ENCODE peak calls at places on chromosomes 5 and 9, in ten cellular contexts. I is SK-N-SH, C is psoas muscle, U is HepG2, F is PC-3, J is AG09309, V is colonic mucosa, W is HFF-Myc, O is heart right ventricle, R is cardiac muscle cell. N is an unnamed sample.
A peak's percentile ranks its signal among the peaks of the same experiment; 100 is the strongest.

GRCh38 chr5:66969963-66970362 is 226.6 kb downstream of the CD180 start:
- DNase-seq in J (no peak), V (no peak), I (no peak), O (peak; percentile 20), R (no peak), W (no peak), U (no peak), F (no peak), C (no peak), N (no peak)

GRCh38 chr5:33834334-33834733 is 57.5 kb downstream of the ADAMTS12 start:
- DNase-seq in U (no peak), V (no peak), W (no peak), F (no peak), I (no peak), O (no peak), R (peak; percentile 77), C (no peak), J (no peak), N (no peak)

GRCh38 chr9:92140074-92140753 is 25.0 kb upstream of the SPTLC1 start:
- DNase-seq in V (peak; percentile 68), C (peak; percentile 88), F (peak; percentile 73), U (peak; percentile 67), R (peak; percentile 79), W (no peak), I (peak; percentile 86), O (peak; percentile 78), J (no peak), N (no peak)

GRCh38 chr5:133251296-133252132 is 199.7 kb downstream of the HSPA4 start:
- DNase-seq in R (no peak), F (peak; percentile 59), I (no peak), V (no peak), J (no peak), O (no peak), C (no peak), W (no peak), U (peak; percentile 37), N (no peak)

GRCh38 chr9:112378441-112379176 is 1.3 kb upstream of the HSDL2 start:
- DNase-seq in V (peak; percentile 51), U (no peak), C (peak; percentile 53), W (no peak), I (no peak), F (peak; percentile 38), R (no peak), O (peak; percentile 18), J (no peak), N (no peak)

GRCh38 chr9:21764736-21765245 is 37.6 kb upstream of the MTAP start:
- DNase-seq in W (no peak), J (no peak), I (no peak), V (no peak), U (peak; percentile 1), F (no peak), O (no peak), R (peak; percentile 60), C (no peak), N (no peak)

GRCh38 chr5:32542216-32543059 is 42.9 kb upstream of the SUB1 start:
- DNase-seq in O (no peak), F (peak; percentile 76), J (no peak), W (no peak), R (peak; percentile 56), V (no peak), C (no peak), U (no peak), I (no peak), N (no peak)

GRCh38 chr5:145446412-145446811 is 388.7 kb downstream of the PRELID2 start:
- DNase-seq in I (no peak), R (no peak), W (no peak), O (no peak), V (no peak), F (no peak), C (no peak), J (no peak), U (no peak), N (no peak)

GRCh38 chr9:129291041-129291501 is 113.0 kb upstream of the IER5L start:
- DNase-seq in J (no peak), O (no peak), V (no peak), W (no peak), U (no peak), I (no peak), F (no peak), R (no peak), C (peak; percentile 30), N (no peak)

GRCh38 chr9:34628656-34629491 is at the start of gene ARID3C:
- DNase-seq in C (no peak), O (no peak), V (no peak), J (no peak), I (peak; percentile 84), W (no peak), U (no peak), R (peak; percentile 15), F (peak; percentile 28), N (no peak)

GRCh38 chr5:125412051-125412560 is 665.7 kb upstream of the ZNF608 start:
- DNase-seq in O (no peak), F (peak; percentile 64), W (peak; percentile 25), V (peak; percentile 45), U (no peak), I (no peak), J (no peak), R (peak; percentile 42), C (no peak), N (no peak)

GRCh38 chr9:81394816-81395215 is 294.5 kb downstream of the TLE1 start:
- DNase-seq in V (no peak), O (no peak), F (no peak), C (no peak), U (no peak), I (peak; percentile 10), R (no peak), W (no peak), J (no peak), N (no peak)

GRCh38 chr9:3479516-3480352 is 46.1 kb downstream of the RFX3 start:
- DNase-seq in U (no peak), I (no peak), V (no peak), O (no peak), F (no peak), J (no peak), R (no peak), C (no peak), W (no peak), N (no peak)

GRCh38 chr9:3477236-3477834 is 48.5 kb downstream of the RFX3 start:
- DNase-seq in J (no peak), W (no peak), U (no peak), I (no peak), V (no peak), C (no peak), F (no peak), R (no peak), O (no peak), N (no peak)

GRCh38 chr9:3478549-3478953 is 47.2 kb downstream of the RFX3 start:
- DNase-seq in V (no peak), F (peak; percentile 27), O (no peak), I (no peak), C (no peak), U (peak; percentile 9), R (peak; percentile 61), J (no peak), W (no peak), N (no peak)

GRCh38 chr9:3482578-3482977 is 43.2 kb downstream of the RFX3 start:
- DNase-seq in V (no peak), F (no peak), C (no peak), W (no peak), I (no peak), U (no peak), R (no peak), J (no peak), O (no peak), N (no peak)

DNA sequence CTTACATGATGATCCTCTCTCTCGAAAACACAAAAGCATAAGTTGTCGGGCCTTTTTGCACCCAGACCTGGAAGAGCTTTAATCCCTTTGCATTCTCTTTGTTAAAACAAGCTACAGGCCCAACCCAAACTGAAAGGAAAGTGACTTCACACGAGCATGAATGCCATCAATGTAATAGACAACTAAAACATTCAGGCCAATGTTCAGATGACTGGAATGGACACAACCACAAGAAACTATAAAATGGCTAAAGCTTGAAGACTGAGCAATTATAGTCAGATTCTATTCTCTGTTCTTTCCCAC is 45.5 kb downstream of the RFX3 start:
- DNase-seq in U (no peak), C (no peak), I (no peak), F (no peak), W (no peak), J (no peak), R (no peak), V (no peak), O (no peak), N (no peak)
- TF ChIP-seq CTCF in U (no peak), C (no peak), I (no peak), F (no peak), W (no peak), J (no peak), R (no peak), V (no peak), O (no peak), N (no peak)

DNA sequence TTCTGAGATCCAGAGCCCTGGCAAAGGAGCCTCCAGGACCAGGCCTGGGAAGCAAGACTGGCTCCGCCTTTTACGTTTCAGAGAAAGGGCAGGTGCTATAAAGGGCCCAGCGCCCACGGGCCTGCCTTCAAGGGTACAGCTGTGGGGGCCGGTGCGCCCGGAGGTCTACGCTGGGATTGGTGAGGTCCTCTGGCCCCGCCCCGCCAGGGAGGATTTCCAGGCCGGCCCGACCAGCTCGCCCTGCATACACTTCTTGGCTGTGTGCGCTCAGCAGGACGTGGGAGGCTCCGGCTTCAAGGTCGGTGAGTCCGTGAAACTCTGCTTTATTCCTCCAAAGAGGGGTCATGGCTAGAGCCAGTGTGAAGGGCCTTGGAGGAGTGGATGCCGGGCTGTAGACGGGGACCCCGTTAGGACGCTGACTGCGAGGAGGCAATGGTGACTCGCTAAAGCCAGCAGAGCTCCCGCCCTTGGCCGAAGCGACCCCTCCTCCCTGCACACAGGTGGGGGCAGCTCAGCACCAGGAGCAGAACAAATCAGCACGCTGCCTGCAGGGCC is at the start of gene CKMT2:
- DNase-seq in J (no peak), I (no peak), F (no peak), C (peak; percentile 94), U (peak; percentile 33), V (peak; percentile 65), W (no peak), R (peak; percentile 74), O (peak; percentile 88), N (no peak)
- H3K4me3 ChIP-seq in J (no peak within 1 kb of the TSS), I (no peak within 1 kb of the TSS), F (no peak within 1 kb of the TSS), C (peak within 1 kb of the TSS; percentile 78), U (peak within 1 kb of the TSS; percentile 53), V (peak within 1 kb of the TSS; percentile 16), W (no peak within 1 kb of the TSS), R (peak within 1 kb of the TSS; percentile 22), O (peak within 1 kb of the TSS; percentile 60), N (peak within 1 kb of the TSS; percentile 57)

DNA sequence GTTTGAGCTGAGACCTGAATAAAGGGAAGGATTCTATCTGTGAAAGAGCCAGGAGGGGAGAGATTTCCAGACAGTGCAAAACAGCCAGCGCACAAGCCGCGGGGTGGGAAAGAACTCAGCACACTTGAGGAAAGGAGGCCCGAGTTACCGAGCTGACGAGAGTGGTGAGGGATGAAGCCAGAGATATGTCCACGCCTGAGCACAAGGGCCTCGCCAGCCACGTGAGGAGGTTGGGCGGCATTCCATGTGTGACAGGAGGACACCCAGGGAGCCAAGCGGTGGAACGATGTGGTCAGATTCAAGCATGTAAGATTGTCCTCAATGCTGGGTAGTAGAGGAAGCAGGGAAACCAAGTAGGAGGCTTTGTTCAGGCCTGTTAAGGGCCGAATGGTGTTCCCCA is 17.0 kb upstream of the SFXN1 start:
- DNase-seq in I (no peak), U (no peak), V (no peak), O (peak; percentile 33), J (no peak), C (no peak), F (no peak), R (no peak), W (no peak), N (no peak)
- TF ChIP-seq CTCF in I (no peak), U (no peak), V (no peak), O (no peak), J (no peak), C (no peak), F (no peak), R (no peak), W (no peak), N (no peak)

GRCh38 chr5:10355071-10355889 is 1.8 kb downstream of the MARCHF6 start:
- DNase-seq in F (peak; percentile 69), I (no peak), U (no peak), O (no peak), V (no peak), J (no peak), C (no peak), W (no peak), R (peak; percentile 26), N (no peak)
- H3K4me3 ChIP-seq in F (peak overlapping the region; percentile 92), I (peak overlapping the region; percentile 97), U (peak overlapping the region; percentile 88), O (peak overlapping the region; percentile 94), V (peak overlapping the region; percentile 87), J (peak overlapping the region; percentile 97), C (peak overlapping the region; percentile 95), W (peak overlapping the region; percentile 82), R (peak overlapping the region; percentile 90), N (peak overlapping the region; percentile 87)